ENCODE peak calls at places on chromosomes 7 and 10, in five cellular contexts. I, A, R, M and Z are unnamed samples.

GRCh38 chr10:63711866-63712716 is 190.9 kb downstream of the REEP3 start:
- DNase-seq in A (peak; percentile 96), R (peak; percentile 77), I (peak; percentile 92), M (peak; percentile 96), Z (peak; percentile 81)

GRCh38 chr7:123624527-123625183 is 23.0 kb downstream of the ASB15 start:
- DNase-seq in A (peak; percentile 56), M (no peak), R (no peak), I (no peak), Z (no peak)

GRCh38 chr10:10985361-10985760 is 32.3 kb upstream of the CELF2 start:
- DNase-seq in M (no peak), I (no peak), R (no peak), A (no peak), Z (no peak)

GRCh38 chr7:108455524-108455832 is 758 bp downstream of the NRCAM start:
- DNase-seq in I (no peak), A (peak; percentile 8), R (no peak), M (no peak), Z (no peak)

GRCh38 chr7:13907824-13908223 is 81.6 kb downstream of the ETV1 start:
- DNase-seq in I (no peak), R (no peak), M (no peak), A (no peak), Z (no peak)

GRCh38 chr7:23622469-23622868 is 25.3 kb downstream of the CCDC126 start:
- DNase-seq in R (no peak), A (no peak), I (no peak), M (peak; percentile 62), Z (no peak)

GRCh38 chr7:150879345-150879744 is 27.0 kb downstream of the AOC1 start:
- DNase-seq in M (peak; percentile 56), I (no peak), A (no peak), R (no peak), Z (no peak)

GRCh38 chr7:154503962-154504550 is 451.9 kb downstream of the DPP6 start:
- DNase-seq in M (peak; percentile 26), I (no peak), A (no peak), R (no peak), Z (no peak)

GRCh38 chr7:55573526-55573925 is 1.2 kb upstream of the VOPP1 start:
- DNase-seq in M (peak; percentile 54), A (no peak), I (no peak), R (no peak), Z (no peak)

GRCh38 chr10:132353456-132354355 is 21.7 kb downstream of the LRRC27 start:
- DNase-seq in A (no peak), I (no peak), R (no peak), M (no peak), Z (no peak)

GRCh38 chr10:133359554-133359971 is 1.7 kb upstream of the FUOM start:
- DNase-seq in M (no peak), R (no peak), I (no peak), A (peak; percentile 56), Z (no peak)

GRCh38 chr7:75937958-75938786 is 23.2 kb downstream of the POR start:
- DNase-seq in M (peak; percentile 88), A (no peak), R (peak; percentile 77), I (peak; percentile 43), Z (peak; percentile 95)

GRCh38 chr7:151844080-151844827 is 32.7 kb downstream of the PRKAG2 start:
- DNase-seq in I (no peak), M (peak; percentile 75), A (peak; percentile 17), R (peak; percentile 10), Z (no peak)

GRCh38 chr10:71838264-71839211 is 12.5 kb downstream of the PSAP start:
- DNase-seq in M (peak; percentile 60), R (no peak), A (no peak), I (no peak), Z (no peak)

GRCh38 chr10:114265392-114266053 is 26.5 kb downstream of the VWA2 start:
- DNase-seq in I (peak; percentile 51), M (peak; percentile 31), A (no peak), R (no peak), Z (no peak)

GRCh38 chr10:81806842-81807241 is 68.2 kb upstream of the NRG3 start:
- DNase-seq in R (no peak), I (no peak), A (no peak), M (no peak), Z (no peak)

GRCh38 chr7:32347244-32347828 is 142.8 kb downstream of the LSM5 start:
- DNase-seq in A (peak; percentile 67), I (no peak), M (peak; percentile 1), R (no peak), Z (no peak)

GRCh38 chr10:26448706-26449435 is 10.7 kb downstream of the APBB1IP start:
- DNase-seq in A (no peak), R (no peak), M (no peak), I (no peak), Z (no peak)

GRCh38 chr10:26441491-26442214 is 3.5 kb downstream of the APBB1IP start:
- DNase-seq in I (no peak), A (no peak), M (peak; percentile 83), R (peak; percentile 41), Z (no peak)

GRCh38 chr10:26446258-26446657 is 8.1 kb downstream of the APBB1IP start:
- DNase-seq in M (no peak), I (no peak), A (no peak), R (no peak), Z (no peak)

GRCh38 chr10:26448292-26448691 is 10.2 kb downstream of the APBB1IP start:
- DNase-seq in A (no peak), I (no peak), R (no peak), M (no peak), Z (no peak)

GRCh38 chr10:26445411-26446031 is 7.4 kb downstream of the APBB1IP start:
- DNase-seq in A (no peak), I (no peak), M (no peak), R (peak; percentile 60), Z (peak; percentile 41)
- TF ChIP-seq CTCF in A (no peak), I (no peak), M (no peak), R (peak; percentile 46), Z (peak; percentile 16)

GRCh38 chr10:75363431-75363830 is 38.1 kb downstream of the ZNF503 start:
- DNase-seq in M (no peak), R (no peak), A (no peak), I (no peak), Z (no peak)
- TF ChIP-seq CTCF in M (no peak), R (no peak), A (no peak), I (no peak), Z (no peak)

GRCh38 chr10:4229106-4229505 is 444.1 kb upstream of the KLF6 start:
- DNase-seq in I (no peak), M (peak; percentile 59), R (no peak), A (no peak), Z (no peak)

GRCh38 chr10:4231439-4231838 is 446.4 kb upstream of the KLF6 start:
- DNase-seq in I (no peak), A (no peak), R (no peak), M (no peak), Z (no peak)

GRCh38 chr10:4234661-4235060 is 449.7 kb upstream of the KLF6 start:
- DNase-seq in R (no peak), M (no peak), A (no peak), I (no peak), Z (no peak)
- TF ChIP-seq CTCF in R (no peak), M (peak; percentile 23), A (no peak), I (no peak), Z (no peak)

DNA sequence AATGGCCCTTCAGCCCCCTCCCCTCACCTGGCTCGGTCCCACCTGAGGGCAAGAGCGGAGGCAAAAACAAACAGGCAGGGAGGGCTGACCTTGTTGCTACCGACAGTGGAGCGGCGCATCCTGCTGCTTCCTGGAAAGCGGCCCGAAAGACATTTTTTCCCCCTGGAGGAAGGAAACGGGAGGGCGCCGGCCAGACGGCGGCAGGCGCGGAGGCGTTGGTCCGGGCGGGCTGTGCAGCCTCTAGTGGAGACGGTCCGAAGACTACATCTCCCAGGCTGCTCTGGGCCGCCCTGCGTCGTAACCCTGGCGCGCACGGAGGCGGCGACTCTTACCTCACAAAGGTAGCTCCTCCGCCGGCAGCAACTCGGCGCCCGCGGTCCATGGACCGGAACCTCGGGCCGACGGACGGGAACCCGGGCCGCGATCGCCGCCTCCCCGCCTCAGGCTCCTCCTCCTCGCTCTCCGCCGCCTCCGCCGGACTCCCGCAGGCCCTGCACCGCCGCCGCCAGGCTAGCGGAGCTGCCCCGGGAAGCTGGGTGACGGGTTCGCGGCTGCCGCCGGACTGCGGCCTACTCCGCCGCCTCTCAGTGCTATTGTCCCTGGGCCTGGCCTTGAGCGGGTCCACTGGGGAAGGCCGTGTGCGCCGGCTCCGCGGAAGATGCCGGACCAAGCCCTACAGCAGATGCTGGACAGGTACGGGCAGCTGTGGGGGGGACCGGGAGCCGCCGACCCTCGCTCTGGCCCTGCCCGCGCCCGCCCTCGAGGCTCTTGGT is at the start of the genes CPEB3 and MARCHF5:
- DNase-seq in A (peak; percentile 92), M (peak; percentile 96), I (peak; percentile 96), R (peak; percentile 84), Z (peak; percentile 85)
- TF ChIP-seq CTCF in A (peak; percentile 72), M (peak; percentile 66), I (peak; percentile 62), R (peak; percentile 70), Z (peak; percentile 49)

DNA sequence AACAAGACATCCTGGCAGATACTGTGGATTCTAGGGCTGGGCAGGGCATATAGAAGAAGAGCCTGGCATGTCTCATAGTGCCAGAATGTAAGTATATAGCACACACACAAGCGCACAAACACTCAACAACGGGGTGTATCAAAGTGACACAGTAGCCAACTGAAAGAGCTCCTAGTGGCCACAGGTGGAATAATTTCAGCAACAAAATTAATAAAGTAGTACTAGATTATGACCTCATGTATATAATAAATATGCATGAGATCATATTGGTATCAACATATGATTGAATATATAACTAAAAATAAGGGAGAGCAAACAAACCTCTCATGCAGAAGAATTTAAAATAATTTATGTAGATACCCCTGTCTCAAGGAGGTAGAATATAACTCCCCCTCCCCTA is 72.4 kb upstream of the CXCL12 start:
- DNase-seq in A (no peak), M (no peak), R (no peak), I (no peak), Z (no peak)
- TF ChIP-seq CTCF in A (no peak), M (peak; percentile 9), R (peak; percentile 13), I (no peak), Z (no peak)

GRCh38 chr10:470339-471003 is 219.0 kb downstream of the DIP2C start:
- DNase-seq in A (no peak), M (no peak), I (no peak), R (no peak), Z (no peak)
- TF ChIP-seq CTCF in A (no peak), M (no peak), I (no peak), R (no peak), Z (no peak)

GRCh38 chr7:43799605-43800004 is 41.1 kb downstream of the BLVRA start:
- DNase-seq in M (no peak), A (no peak), I (no peak), R (no peak), Z (no peak)
- TF ChIP-seq CTCF in M (no peak), A (no peak), I (no peak), R (no peak), Z (no peak)

GRCh38 chr10:124091646-124092269 is 1.6 kb downstream of the CHST15 start:
- DNase-seq in A (peak; percentile 31), M (peak; percentile 42), I (no peak), R (no peak), Z (no peak)

GRCh38 chr10:124090630-124091209 is 2.7 kb downstream of the CHST15 start:
- DNase-seq in A (peak; percentile 14), I (no peak), M (no peak), R (no peak), Z (no peak)

GRCh38 chr10:124094419-124094785 is 1.0 kb upstream of the CHST15 start:
- DNase-seq in M (no peak), A (no peak), I (no peak), R (no peak), Z (no peak)

GRCh38 chr10:124093076-124093773 is at the start of gene CHST15:
- DNase-seq in A (peak; percentile 46), M (peak; percentile 77), I (no peak), R (no peak), Z (no peak)

GRCh38 chr10:124092270-124093075 is 925 bp downstream of the CHST15 start:
- DNase-seq in I (peak; percentile 49), R (no peak), M (peak; percentile 50), A (peak; percentile 42), Z (no peak)
- TF ChIP-seq CTCF in I (no peak), R (no peak), M (no peak), A (no peak), Z (peak; percentile 9)